ENCODE peak calls at places on chromosome 12, in ten cellular contexts. K, Q, P, Y, L, W, Z, G, U and F are unnamed samples.

GRCh38 chr12:112112423-112113132 is 4.0 kb upstream of the NAA25 start:
- DNase-seq in K (no peak), Q (no peak), P (no peak), Y (no peak), L (no peak), W (peak), Z (no peak), G (no peak), U (no peak), F (no peak)

GRCh38 chr12:54201001-54201794 is 12.4 kb upstream of the SMUG1 start:
- DNase-seq in K (peak), Q (peak), P (peak), Y (peak), L (peak), W (peak), Z (no peak), G (no peak), U (no peak), F (peak)

GRCh38 chr12:3542156-3542555 is 51.2 kb downstream of the PRMT8 start:
- DNase-seq in K (no peak), Q (no peak), P (no peak), Y (no peak), L (no peak), W (no peak), Z (no peak), G (no peak), U (no peak), F (no peak)

GRCh38 chr12:47504775-47505446 is 200.9 kb downstream of the RPAP3 start:
- DNase-seq in K (peak), Q (peak), P (no peak), Y (no peak), L (no peak), W (no peak), Z (no peak), G (no peak), U (no peak), F (no peak)

GRCh38 chr12:47766496-47767196 is 6.4 kb upstream of the SLC48A1 start:
- DNase-seq in K (no peak), Q (no peak), P (no peak), Y (no peak), L (no peak), W (peak), Z (no peak), G (no peak), U (no peak), F (no peak)

GRCh38 chr12:72511906-72512305 is 239.7 kb downstream of the TRHDE start:
- DNase-seq in K (peak), Q (peak), P (no peak), Y (no peak), L (no peak), W (no peak), Z (no peak), G (no peak), U (no peak), F (no peak)

GRCh38 chr12:18421840-18422239 is 160.5 kb downstream of the PIK3C2G start:
- DNase-seq in K (peak), Q (peak), P (no peak), Y (no peak), L (no peak), W (no peak), Z (no peak), G (no peak), U (no peak), F (no peak)

GRCh38 chr12:130116791-130117190 is 45.5 kb upstream of the FZD10 start:
- DNase-seq in K (no peak), Q (no peak), P (no peak), Y (no peak), L (no peak), W (no peak), Z (no peak), G (no peak), U (no peak), F (no peak)

GRCh38 chr12:51199546-51199945 is 18.3 kb downstream of the POU6F1 start:
- DNase-seq in K (no peak), Q (no peak), P (no peak), Y (no peak), L (no peak), W (no peak), Z (no peak), G (no peak), U (no peak), F (no peak)
- H3K27ac ChIP-seq in K (no peak), Q (no peak), P (no peak), Y (no peak), L (no peak), W (no peak), Z (no peak), G (no peak), U (no peak), F (no peak)

GRCh38 chr12:91920740-91921139 is 224.9 kb downstream of the BTG1 start:
- DNase-seq in K (no peak), Q (no peak), P (no peak), Y (no peak), L (no peak), W (no peak), Z (no peak), G (no peak), U (no peak), F (no peak)

GRCh38 chr12:91921555-91921954 is 224.1 kb downstream of the BTG1 start:
- DNase-seq in K (no peak), Q (no peak), P (no peak), Y (no peak), L (no peak), W (no peak), Z (no peak), G (no peak), U (no peak), F (no peak)

GRCh38 chr12:91922674-91923073 is 223.0 kb downstream of the BTG1 start:
- DNase-seq in K (peak), Q (no peak), P (no peak), Y (no peak), L (no peak), W (no peak), Z (no peak), G (no peak), U (no peak), F (no peak)

GRCh38 chr12:91923864-91924263 is 221.8 kb downstream of the BTG1 start:
- DNase-seq in K (no peak), Q (no peak), P (no peak), Y (no peak), L (no peak), W (no peak), Z (no peak), G (no peak), U (no peak), F (no peak)

GRCh38 chr12:91922139-91922538 is 223.5 kb downstream of the BTG1 start:
- DNase-seq in K (no peak), Q (no peak), P (no peak), Y (no peak), L (no peak), W (no peak), Z (no peak), G (no peak), U (no peak), F (no peak)
- H3K27ac ChIP-seq in K (no peak), Q (no peak), P (no peak), Y (no peak), L (no peak), W (no peak), Z (no peak), G (no peak), U (no peak), F (no peak)

DNA sequence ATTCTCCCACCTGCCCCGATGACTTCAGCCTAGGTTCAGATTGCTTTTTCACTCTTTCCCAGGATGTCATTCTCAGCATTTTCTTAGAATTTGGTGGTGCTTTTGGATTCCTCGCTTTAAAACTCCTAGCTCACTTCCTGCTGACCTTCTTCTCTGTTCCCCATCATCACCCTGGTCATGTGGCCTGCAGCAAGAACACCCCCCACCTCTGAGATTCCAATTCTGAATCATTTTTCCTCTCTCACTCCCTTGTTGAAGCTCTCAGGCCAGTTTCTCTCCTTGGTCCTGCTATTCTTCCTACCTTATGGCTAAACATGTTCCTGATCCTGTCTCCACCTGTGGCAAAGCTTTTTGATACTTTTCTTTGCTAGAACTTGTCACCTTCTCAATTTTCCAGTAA is 233.5 kb downstream of the MON2 start:
- DNase-seq in K (no peak), Q (no peak), P (no peak), Y (no peak), L (no peak), W (no peak), Z (no peak), G (no peak), U (no peak), F (no peak)
- H3K27ac ChIP-seq in K (no peak), Q (peak), P (no peak), Y (no peak), L (no peak), W (no peak), Z (no peak), G (no peak), U (no peak), F (no peak)

DNA sequence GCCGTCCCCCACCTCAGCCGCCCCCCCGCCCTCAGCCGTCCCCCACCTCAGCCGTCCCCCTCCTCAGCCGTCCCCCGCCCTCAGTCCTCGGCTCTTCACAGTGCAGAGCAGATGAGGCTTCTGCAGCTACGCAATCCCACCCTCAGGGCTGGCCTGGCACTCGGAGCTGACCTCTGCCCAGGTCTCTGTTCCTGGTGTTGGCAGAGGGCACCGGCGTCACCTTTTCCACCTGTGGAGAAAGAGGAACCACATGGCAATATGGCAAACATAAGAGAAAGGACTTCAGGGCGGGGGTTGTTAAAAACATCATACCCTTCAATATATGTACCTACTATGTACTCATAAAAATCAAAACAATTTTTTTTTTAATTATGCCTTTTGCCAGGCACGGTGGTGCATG is 45.8 kb downstream of the MLXIP start:
- DNase-seq in K (no peak), Q (no peak), P (no peak), Y (no peak), L (no peak), W (no peak), Z (no peak), G (no peak), U (no peak), F (no peak)
- H3K27ac ChIP-seq in K (no peak), Q (no peak), P (no peak), Y (peak), L (no peak), W (no peak), Z (no peak), G (no peak), U (no peak), F (peak)

GRCh38 chr12:79841878-79842265 is 93.0 kb downstream of the PPP1R12A start:
- DNase-seq in K (no peak), Q (no peak), P (no peak), Y (no peak), L (no peak), W (no peak), Z (no peak), G (no peak), U (no peak), F (no peak)
- H3K27ac ChIP-seq in K (peak), Q (no peak), P (no peak), Y (no peak), L (peak), W (no peak), Z (no peak), G (no peak), U (no peak), F (no peak)

DNA sequence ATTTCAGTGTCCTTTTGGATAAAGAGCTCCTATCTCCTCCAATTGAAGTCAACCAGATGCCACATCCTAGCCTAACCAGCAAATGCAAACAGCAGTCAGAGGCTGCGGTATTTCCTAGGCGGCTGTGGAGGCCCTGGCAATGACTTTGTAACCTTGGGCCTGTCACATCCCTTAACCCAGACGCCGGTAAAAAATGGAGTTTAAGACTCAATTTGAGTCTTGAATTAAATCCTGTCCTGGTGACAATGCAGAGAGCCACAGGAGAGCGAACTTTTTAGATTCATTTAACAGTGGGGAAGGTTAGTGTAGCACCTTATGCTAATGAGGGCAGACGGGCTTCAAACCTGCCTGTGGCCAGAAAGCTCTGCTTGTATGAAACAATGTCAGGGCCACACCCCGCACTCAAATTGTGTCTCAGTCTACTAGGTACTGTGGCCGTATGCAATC is 1.3 kb downstream of the C12orf75 start:
- DNase-seq in K (no peak), Q (no peak), P (no peak), Y (peak), L (no peak), W (peak), Z (no peak), G (no peak), U (no peak), F (no peak)
- H3K27ac ChIP-seq in K (no peak), Q (peak), P (peak), Y (peak), L (no peak), W (no peak), Z (no peak), G (no peak), U (peak), F (peak)

GRCh38 chr12:614727-615060 is 48.6 kb downstream of the NINJ2 start:
- DNase-seq in K (no peak), Q (no peak), P (no peak), Y (no peak), L (no peak), W (no peak), Z (no peak), G (no peak), U (no peak), F (no peak)
- H3K27ac ChIP-seq in K (no peak), Q (no peak), P (no peak), Y (no peak), L (peak), W (no peak), Z (no peak), G (peak), U (no peak), F (peak)